ENCODE peak calls at places on chromosomes 7 and 10, in eight cellular contexts. I, R, U, H, J, M, X and V are unnamed samples.

GRCh38 chr7:101278461-101279292 is 33.8 kb upstream of the FIS1 start:
- DNase-seq in I (no peak), R (no peak), U (no peak), H (no peak), J (no peak), M (no peak), X (no peak), V (no peak)

GRCh38 chr7:103710247-103710646 is 264.2 kb upstream of the SLC26A5 start:
- DNase-seq in I (no peak), R (no peak), U (no peak), H (no peak), J (no peak), M (no peak), X (no peak), V (no peak)

GRCh38 chr10:126062132-126063032 is 166.0 kb downstream of the FANK1 start:
- DNase-seq in I (peak), R (no peak), U (peak), H (no peak), J (peak), M (no peak), X (no peak), V (no peak)

GRCh38 chr7:112079671-112080070 is 126.5 kb downstream of the DOCK4 start:
- DNase-seq in I (no peak), R (no peak), U (no peak), H (no peak), J (no peak), M (no peak), X (no peak), V (no peak)

GRCh38 chr7:92835851-92836488 is 403 bp downstream of the CDK6 start:
- DNase-seq in I (no peak), R (no peak), U (no peak), H (peak), J (peak), M (no peak), X (peak), V (no peak)

GRCh38 chr10:26486985-26487850 is 49.1 kb downstream of the APBB1IP start:
- DNase-seq in I (no peak), R (no peak), U (peak), H (peak), J (no peak), M (peak), X (no peak), V (no peak)

GRCh38 chr7:111872837-111873646 is 310.8 kb upstream of the IMMP2L start:
- DNase-seq in I (no peak), R (peak), U (no peak), H (no peak), J (no peak), M (no peak), X (no peak), V (no peak)

GRCh38 chr10:50919010-50919409 is 33.6 kb upstream of the A1CF start:
- DNase-seq in I (no peak), R (no peak), U (no peak), H (no peak), J (no peak), M (no peak), X (no peak), V (no peak)

GRCh38 chr7:111741811-111742240 is 179.5 kb upstream of the IMMP2L start:
- DNase-seq in I (peak), R (peak), U (peak), H (peak), J (peak), M (peak), X (no peak), V (no peak)

GRCh38 chr10:101512741-101513140 is 75.3 kb downstream of the POLL start:
- DNase-seq in I (no peak), R (no peak), U (no peak), H (no peak), J (no peak), M (no peak), X (no peak), V (no peak)

GRCh38 chr10:85602713-85603112 is 763.9 kb downstream of the GRID1 start:
- DNase-seq in I (no peak), R (no peak), U (no peak), H (no peak), J (no peak), M (no peak), X (peak), V (no peak)

GRCh38 chr10:86312701-86313270 is 53.8 kb downstream of the GRID1 start:
- DNase-seq in I (no peak), R (peak), U (no peak), H (no peak), J (no peak), M (no peak), X (no peak), V (no peak)

GRCh38 chr10:79266543-79267312 is 80.5 kb upstream of the PPIF start:
- DNase-seq in I (peak), R (no peak), U (no peak), H (no peak), J (no peak), M (peak), X (no peak), V (no peak)

GRCh38 chr7:100044719-100045118 is 4.9 kb upstream of the ZSCAN21 start:
- DNase-seq in I (no peak), R (no peak), U (no peak), H (no peak), J (no peak), M (peak), X (no peak), V (no peak)

GRCh38 chr7:93715234-93715633 is 140.7 kb upstream of the CALCR start:
- DNase-seq in I (peak), R (peak), U (peak), H (peak), J (peak), M (no peak), X (peak), V (no peak)

GRCh38 chr7:139739863-139740597 is 37.8 kb downstream of the HIPK2 start:
- DNase-seq in I (no peak), R (no peak), U (no peak), H (no peak), J (no peak), M (no peak), X (no peak), V (no peak)

GRCh38 chr7:94957041-94957440 is 49.6 kb downstream of the PPP1R9A start:
- DNase-seq in I (no peak), R (no peak), U (no peak), H (no peak), J (no peak), M (no peak), X (no peak), V (no peak)

GRCh38 chr10:116162851-116163250 is 110.2 kb downstream of the GFRA1 start:
- DNase-seq in I (no peak), R (no peak), U (no peak), H (no peak), J (no peak), M (no peak), X (no peak), V (no peak)

GRCh38 chr7:34296663-34297062 is 361.4 kb upstream of the NPSR1 start:
- DNase-seq in I (no peak), R (no peak), U (no peak), H (no peak), J (no peak), M (no peak), X (no peak), V (no peak)

GRCh38 chr10:8365935-8366911 is 311.7 kb downstream of the GATA3 start:
- DNase-seq in I (no peak), R (no peak), U (no peak), H (peak), J (no peak), M (peak), X (no peak), V (no peak)

GRCh38 chr7:35505031-35505430 is 189.9 kb downstream of the HERPUD2 start:
- DNase-seq in I (no peak), R (peak), U (no peak), H (peak), J (no peak), M (no peak), X (no peak), V (no peak)

GRCh38 chr10:117536359-117536861 is 6.1 kb upstream of the EMX2 start:
- DNase-seq in I (no peak), R (peak), U (no peak), H (no peak), J (no peak), M (no peak), X (no peak), V (no peak)
- TF ChIP-seq EZH2 in I (no peak), R (peak), U (no peak), H (no peak), J (no peak), M (no peak), X (peak), V (no peak)

GRCh38 chr7:108267615-108268014 is 137.5 kb upstream of the LAMB4 start:
- DNase-seq in I (no peak), R (no peak), U (no peak), H (no peak), J (no peak), M (no peak), X (no peak), V (no peak)

GRCh38 chr7:108268200-108268820 is 138.1 kb upstream of the LAMB4 start:
- DNase-seq in I (no peak), R (no peak), U (no peak), H (no peak), J (no peak), M (no peak), X (no peak), V (no peak)

GRCh38 chr7:108266489-108266888 is 136.3 kb upstream of the LAMB4 start:
- DNase-seq in I (no peak), R (no peak), U (no peak), H (no peak), J (no peak), M (no peak), X (no peak), V (no peak)

GRCh38 chr7:108265007-108265406 is 134.8 kb upstream of the LAMB4 start:
- DNase-seq in I (no peak), R (no peak), U (no peak), H (no peak), J (no peak), M (no peak), X (no peak), V (no peak)

DNA sequence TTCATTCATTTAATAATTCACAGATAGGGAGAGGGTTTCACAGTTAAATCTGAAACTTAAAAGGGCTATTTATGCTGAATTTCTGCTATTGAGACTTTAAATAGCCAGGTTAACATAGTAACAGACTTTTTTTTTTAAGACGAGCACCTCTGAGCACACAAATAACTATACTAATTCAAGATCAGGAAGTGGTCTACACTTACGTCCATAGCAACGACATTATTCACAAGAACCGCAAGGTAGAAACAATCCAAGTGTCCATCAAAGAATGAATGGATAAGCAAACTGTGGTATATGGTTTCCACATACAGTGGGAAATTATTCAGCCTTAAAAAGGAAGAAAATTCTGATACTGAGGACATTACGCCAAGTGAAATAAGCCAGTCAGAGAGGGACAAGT is 140.2 kb upstream of the LAMB4 start:
- DNase-seq in I (no peak), R (no peak), U (no peak), H (no peak), J (no peak), M (no peak), X (no peak), V (no peak)
- H3K27ac ChIP-seq in I (no peak), R (no peak), U (no peak), H (no peak), J (no peak), M (no peak), X (no peak), V (no peak)

DNA sequence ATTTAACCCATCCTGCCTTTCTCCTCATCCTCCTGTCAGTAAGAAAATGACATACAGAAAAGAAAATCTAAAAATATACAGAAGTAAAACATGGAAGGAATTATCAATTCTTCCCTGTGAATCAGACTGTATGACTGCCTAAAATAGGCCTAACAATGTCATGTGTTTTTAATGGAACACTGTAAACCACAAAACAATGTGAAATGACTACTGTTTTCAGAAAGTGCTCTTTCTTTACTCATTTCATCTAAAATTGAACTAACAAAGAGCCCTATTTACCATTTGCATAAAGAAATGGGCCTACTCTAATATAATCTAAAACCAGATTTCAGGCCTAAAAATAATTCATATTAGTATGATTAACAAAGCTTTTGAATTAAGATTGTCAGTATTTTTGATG is 35.7 kb downstream of the SEMA3E start:
- DNase-seq in I (no peak), R (no peak), U (no peak), H (no peak), J (no peak), M (no peak), X (no peak), V (no peak)
- TF ChIP-seq POLR2AphosphoS5 in I (no peak), R (no peak), U (no peak), H (no peak), J (no peak), M (no peak), X (no peak), V (no peak)

GRCh38 chr10:104589431-104589830 is 51.7 kb upstream of the SORCS3 start:
- DNase-seq in I (no peak), R (no peak), U (no peak), H (no peak), J (no peak), M (no peak), X (no peak), V (no peak)

GRCh38 chr10:104589871-104590270 is 51.2 kb upstream of the SORCS3 start:
- DNase-seq in I (no peak), R (no peak), U (peak), H (no peak), J (no peak), M (no peak), X (no peak), V (no peak)

GRCh38 chr10:104591451-104591850 is 49.6 kb upstream of the SORCS3 start:
- DNase-seq in I (no peak), R (no peak), U (no peak), H (no peak), J (no peak), M (no peak), X (no peak), V (no peak)
- TF ChIP-seq EZH2 in I (no peak), R (no peak), U (no peak), H (no peak), J (no peak), M (no peak), X (no peak), V (no peak)

GRCh38 chr7:121504478-121504877 is 108.4 kb upstream of the FAM3C start:
- DNase-seq in I (peak), R (no peak), U (no peak), H (no peak), J (no peak), M (no peak), X (no peak), V (no peak)
- H3K27ac ChIP-seq in I (peak), R (no peak), U (no peak), H (no peak), J (no peak), M (no peak), X (peak), V (no peak)

DNA sequence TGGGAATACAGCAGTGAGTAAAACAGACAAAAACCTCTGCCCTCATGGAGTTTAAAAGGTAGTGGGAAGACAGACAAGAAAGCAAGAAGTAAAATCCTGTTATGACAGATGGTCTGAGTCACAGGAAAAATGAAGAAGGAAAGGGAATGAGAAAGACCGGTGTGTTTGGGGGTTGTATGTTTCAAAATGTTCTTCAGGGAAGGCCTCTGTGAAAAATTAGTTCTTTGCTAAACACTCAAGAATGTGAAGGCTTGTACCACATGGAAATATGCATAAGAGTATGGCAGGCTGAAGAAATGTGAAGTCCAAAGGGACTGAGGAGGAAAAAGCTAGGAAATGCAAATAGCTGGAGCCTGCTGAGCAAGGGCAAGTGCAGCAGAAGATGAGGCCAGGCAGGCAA is 315.9 kb upstream of the SEMA3A start:
- DNase-seq in I (peak), R (no peak), U (no peak), H (no peak), J (no peak), M (no peak), X (no peak), V (no peak)
- TF ChIP-seq POLR2AphosphoS5 in I (no peak), R (no peak), U (no peak), H (no peak), J (no peak), M (no peak), X (no peak), V (no peak)

DNA sequence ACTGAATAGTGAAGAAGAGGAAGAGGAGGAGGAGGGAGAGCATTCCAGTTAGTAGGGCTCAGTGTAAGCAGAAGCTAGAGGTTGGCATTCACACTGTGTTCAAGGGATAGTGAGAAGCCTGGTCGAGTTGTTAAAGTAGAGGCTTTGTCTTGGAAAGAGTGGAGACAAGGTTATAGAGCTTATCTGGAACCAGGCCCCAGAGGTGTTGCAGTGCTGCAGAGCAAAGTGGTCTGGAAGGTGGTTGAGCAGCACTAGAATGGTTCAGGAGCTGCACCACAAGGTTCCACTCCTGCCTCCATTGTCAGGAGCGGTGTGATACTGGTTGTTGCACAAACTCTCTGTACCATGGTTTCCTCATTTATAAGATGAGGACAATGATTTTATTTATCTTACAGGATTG is 8.8 kb upstream of the PCGF5 start:
- DNase-seq in I (no peak), R (no peak), U (no peak), H (no peak), J (no peak), M (no peak), X (no peak), V (no peak)
- TF ChIP-seq EZH2 in I (no peak), R (no peak), U (no peak), H (no peak), J (no peak), M (no peak), X (no peak), V (no peak)

DNA sequence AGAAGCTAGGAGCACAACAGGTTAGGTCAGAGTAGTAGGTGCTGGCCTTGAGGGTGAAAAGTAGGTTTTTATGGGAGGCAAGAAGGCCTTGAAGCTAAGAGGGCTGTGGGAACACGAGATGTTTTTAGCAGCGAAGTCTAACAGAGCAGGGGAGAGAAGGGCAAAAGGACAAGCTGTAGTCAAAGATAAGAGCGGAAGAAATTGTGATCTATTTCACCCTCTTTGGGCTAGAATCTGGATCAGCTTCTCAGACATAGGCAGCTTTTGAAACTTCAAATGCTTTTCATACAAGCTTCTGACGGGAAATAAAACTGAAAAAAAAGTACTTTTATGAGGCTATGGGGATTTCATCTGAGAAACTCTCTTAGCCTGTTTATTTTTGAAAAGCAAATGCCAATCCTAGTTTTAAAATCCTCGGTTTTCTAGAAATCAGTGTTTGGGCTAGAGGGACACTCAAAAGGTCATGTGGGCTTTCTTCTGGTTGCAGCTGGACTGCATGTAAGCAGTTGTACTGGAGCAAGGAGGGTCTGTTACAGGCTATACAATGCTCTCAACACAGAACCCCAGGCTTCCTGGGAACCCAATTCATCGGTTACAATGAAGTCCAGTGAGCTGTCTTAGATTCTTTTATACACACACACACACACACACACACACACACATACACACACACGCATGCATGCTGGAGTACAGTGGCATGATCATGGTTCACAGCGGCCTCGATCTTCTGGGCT is 83.5 kb downstream of the RNF216 start:
- DNase-seq in I (no peak), R (no peak), U (no peak), H (no peak), J (no peak), M (no peak), X (no peak), V (no peak)
- H3K27ac ChIP-seq in I (no peak), R (no peak), U (no peak), H (no peak), J (no peak), M (peak), X (no peak), V (no peak)